ENCODE peak calls at places on chromosome 21, in nine cellular contexts. E is WTC11; L is fibroblast of lung; F is dorsolateral prefrontal cortex; S is left ventricle myocardium inferior; H is A549; B is CD8-positive, alpha-beta T cell; O is HFFc6; Q is RWPE1. X is an unnamed sample.

GRCh38 chr21:46552865-46553379 is 52.0 kb downstream of the S100B start:
- DNase-seq in H (no peak), B (no peak), S (no peak), Q (no peak), F (no peak), O (no peak), L (no peak), E (no peak), X (no peak)

GRCh38 chr21:37257967-37258877 is 8.9 kb downstream of the VPS26C start:
- DNase-seq in H (peak), Q (peak), B (peak), O (peak), F (peak), L (peak), S (peak), E (peak), X (peak)

GRCh38 chr21:15682977-15683376 is 46.8 kb upstream of the USP25 start:
- DNase-seq in H (no peak), S (no peak), B (no peak), F (no peak), Q (peak), O (peak), L (peak), E (no peak), X (no peak)

GRCh38 chr21:15687208-15687607 is 42.6 kb upstream of the USP25 start:
- DNase-seq in O (peak), Q (no peak), S (no peak), H (no peak), E (no peak), F (no peak), L (peak), B (no peak), X (no peak)

GRCh38 chr21:42081931-42082381 is 10.8 kb downstream of the UMODL1 start:
- DNase-seq in E (no peak), F (no peak), B (no peak), L (peak), O (no peak), S (no peak), Q (no peak), H (no peak), X (no peak)

GRCh38 chr21:45029968-45030636 is 44.3 kb upstream of the ADARB1 start:
- DNase-seq in Q (no peak), O (no peak), S (no peak), F (no peak), H (no peak), B (no peak), L (no peak), E (peak), X (peak)

GRCh38 chr21:45309541-45310381 is 22.1 kb upstream of the POFUT2 start:
- DNase-seq in S (peak), Q (no peak), O (no peak), L (no peak), F (no peak), E (peak), H (no peak), B (no peak), X (peak)

GRCh38 chr21:36320421-36321324 is 676 bp downstream of the MORC3 start:
- DNase-seq in S (peak), H (peak), E (peak), F (peak), Q (peak), B (no peak), O (peak), L (peak), X (no peak)

GRCh38 chr21:44063151-44063912 is 43.9 kb upstream of the PWP2 start:
- DNase-seq in E (no peak), Q (no peak), S (no peak), L (no peak), F (no peak), H (no peak), O (no peak), B (no peak), X (no peak)

GRCh38 chr21:42760361-42760970 is 107.0 kb downstream of the PDE9A start:
- DNase-seq in Q (no peak), F (no peak), S (no peak), L (no peak), B (no peak), O (no peak), H (no peak), E (no peak), X (no peak)

GRCh38 chr21:17461014-17461413 is 51.8 kb upstream of the CXADR start:
- DNase-seq in L (peak), S (no peak), Q (peak), O (peak), F (no peak), B (no peak), H (peak), E (no peak), X (no peak)

GRCh38 chr21:42513985-42514882 is 582 bp downstream of the SLC37A1 start:
- DNase-seq in B (peak), O (no peak), S (peak), H (peak), E (peak), Q (peak), F (no peak), L (peak), X (peak)

GRCh38 chr21:17848228-17848627 is 29.1 kb upstream of the C21orf91 start:
- DNase-seq in L (peak), S (peak), H (no peak), E (no peak), B (no peak), F (no peak), Q (peak), O (peak), X (no peak)

GRCh38 chr21:17454315-17455027 is 58.4 kb upstream of the CXADR start:
- DNase-seq in B (no peak), E (peak), F (no peak), L (peak), S (peak), Q (peak), O (peak), H (peak), X (peak)

GRCh38 chr21:39055167-39055767 is 128.0 kb downstream of the PSMG1 start:
- DNase-seq in L (no peak), S (no peak), E (no peak), Q (no peak), O (no peak), B (no peak), F (no peak), H (no peak), X (no peak)

GRCh38 chr21:14545906-14546480 is at the start of gene SAMSN1:
- DNase-seq in O (no peak), F (no peak), S (no peak), H (no peak), L (no peak), E (no peak), B (peak), Q (no peak), X (no peak)

GRCh38 chr21:15241997-15242767 is 177.4 kb upstream of the NRIP1 start:
- DNase-seq in L (peak), H (peak), S (no peak), O (no peak), E (peak), Q (no peak), F (no peak), B (no peak), X (no peak)

GRCh38 chr21:36699026-36699545 is at the start of gene SIM2:
- DNase-seq in B (no peak), F (no peak), H (peak), E (peak), O (no peak), S (no peak), L (peak), Q (peak), X (no peak)

GRCh38 chr21:41381731-41382130 is 19.9 kb downstream of the MX2 start:
- DNase-seq in H (no peak), O (no peak), B (no peak), F (no peak), S (no peak), Q (no peak), L (no peak), E (no peak), X (no peak)

GRCh38 chr21:39952265-39952664 is 85.0 kb downstream of the PCP4 start:
- DNase-seq in S (no peak), O (no peak), H (no peak), F (no peak), Q (no peak), B (no peak), L (no peak), E (no peak), X (no peak)

GRCh38 chr21:32994305-32994704 is 31.4 kb upstream of the OLIG2 start:
- DNase-seq in L (peak), E (no peak), S (no peak), B (no peak), Q (peak), F (no peak), H (no peak), O (peak), X (no peak)

GRCh38 chr21:34974162-34974981 is 74.7 kb downstream of the RUNX1 start:
- DNase-seq in E (no peak), O (no peak), H (no peak), S (no peak), F (no peak), B (peak), L (no peak), Q (no peak), X (no peak)

GRCh38 chr21:43597052-43597451 is 62.2 kb downstream of the HSF2BP start:
- DNase-seq in O (peak), Q (peak), E (no peak), H (peak), L (peak), S (no peak), F (no peak), B (no peak), X (no peak)

GRCh38 chr21:35239811-35240219 is 190.7 kb upstream of the RUNX1 start:
- DNase-seq in F (no peak), E (no peak), H (no peak), O (no peak), B (no peak), L (no peak), S (peak), Q (no peak), X (peak)

GRCh38 chr21:35046223-35046690 is 2.8 kb downstream of the RUNX1 start:
- DNase-seq in F (no peak), S (no peak), Q (no peak), H (no peak), O (no peak), E (no peak), B (no peak), L (no peak), X (no peak)

DNA sequence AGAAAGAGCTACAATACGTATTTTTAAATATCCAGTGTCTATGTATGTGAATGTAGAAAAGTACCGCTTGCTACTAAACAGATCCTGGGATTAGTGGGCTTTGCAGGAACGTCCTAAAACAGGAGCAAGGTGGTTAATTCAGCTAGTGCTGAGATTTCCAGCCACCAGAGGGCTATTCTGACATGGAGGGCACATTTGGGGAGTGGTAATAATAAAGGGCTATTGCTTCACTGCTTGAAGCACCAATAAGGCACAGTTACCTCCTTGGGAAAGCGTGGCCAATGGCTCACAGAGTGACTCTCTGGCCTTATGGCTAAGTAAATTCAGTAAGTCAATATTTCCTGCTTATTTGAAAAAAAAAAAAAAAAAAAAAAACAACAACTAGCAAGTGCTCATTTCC is 152.4 kb downstream of the GABPA start:
- DNase-seq in E (peak), B (no peak), H (peak), S (no peak), L (no peak), F (no peak), O (no peak), Q (no peak), X (no peak)
- TF ChIP-seq CTCF in E (no peak), B (no peak), H (no peak), S (no peak), L (peak), F (no peak), O (peak), Q (no peak), X (no peak)

GRCh38 chr21:31659286-31660133 is at the start of gene SOD1:
- DNase-seq in S (peak), H (peak), Q (peak), L (peak), O (peak), F (peak), E (peak), B (peak), X (peak)
- TF ChIP-seq CTCF in S (peak), H (no peak), Q (no peak), L (no peak), O (peak), F (peak), E (no peak), B (no peak), X (no peak)

GRCh38 chr21:31732538-31732864 is 583 bp upstream of the SCAF4 start:
- DNase-seq in H (no peak), E (no peak), S (no peak), L (no peak), Q (no peak), F (no peak), B (no peak), O (no peak), X (no peak)

GRCh38 chr21:31731802-31732537 is at the start of gene SCAF4:
- DNase-seq in S (peak), F (peak), L (peak), H (peak), O (peak), B (peak), E (peak), Q (peak), X (peak)

GRCh38 chr21:31729622-31730343 is 2.1 kb downstream of the SCAF4 start:
- DNase-seq in S (no peak), L (no peak), B (no peak), Q (no peak), F (no peak), E (no peak), H (no peak), O (no peak), X (no peak)

GRCh38 chr21:31730687-31731111 is 1.2 kb downstream of the SCAF4 start:
- DNase-seq in Q (peak), E (peak), L (no peak), H (peak), F (no peak), S (no peak), O (peak), B (no peak), X (peak)

DNA sequence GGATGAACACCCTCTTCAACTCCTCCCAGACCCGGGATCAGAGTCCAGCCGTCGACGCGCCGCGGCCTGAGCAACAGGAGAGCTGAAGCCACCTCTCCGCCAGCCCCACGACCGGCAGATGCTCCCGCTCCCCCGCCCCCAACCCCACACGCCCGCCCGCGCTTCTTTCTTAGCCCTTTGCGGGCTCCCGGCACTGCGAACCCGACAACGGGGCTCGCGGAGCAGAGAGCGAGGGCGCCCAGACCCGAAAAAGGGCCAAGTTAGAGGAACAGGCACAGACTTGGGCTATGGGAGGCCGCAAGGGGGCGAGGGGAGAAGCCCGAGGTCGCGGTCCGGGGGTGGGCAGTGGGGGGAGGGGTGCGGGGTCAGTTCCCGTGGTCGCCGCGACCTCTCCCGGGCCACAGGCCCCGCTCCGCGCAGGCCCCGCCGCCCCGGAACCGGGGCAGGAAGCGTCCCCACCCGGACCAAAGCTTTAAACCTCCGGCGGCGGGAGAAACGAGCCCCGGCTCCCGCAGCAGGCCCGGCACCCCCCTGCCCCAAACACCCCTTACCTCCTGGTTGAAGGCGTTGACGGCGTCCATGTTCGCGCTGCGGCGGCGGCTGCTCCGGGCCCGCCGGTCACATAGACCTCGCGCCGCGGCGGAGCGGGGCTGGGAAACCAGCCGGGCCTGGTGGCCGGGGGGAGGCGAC is 661 bp downstream of the SCAF4 start:
- DNase-seq in F (no peak), H (no peak), O (no peak), E (peak), L (peak), Q (peak), B (peak), S (peak), X (peak)
- TF ChIP-seq CTCF in F (no peak), H (no peak), O (peak), E (no peak), L (no peak), Q (no peak), B (no peak), S (peak), X (peak)

DNA sequence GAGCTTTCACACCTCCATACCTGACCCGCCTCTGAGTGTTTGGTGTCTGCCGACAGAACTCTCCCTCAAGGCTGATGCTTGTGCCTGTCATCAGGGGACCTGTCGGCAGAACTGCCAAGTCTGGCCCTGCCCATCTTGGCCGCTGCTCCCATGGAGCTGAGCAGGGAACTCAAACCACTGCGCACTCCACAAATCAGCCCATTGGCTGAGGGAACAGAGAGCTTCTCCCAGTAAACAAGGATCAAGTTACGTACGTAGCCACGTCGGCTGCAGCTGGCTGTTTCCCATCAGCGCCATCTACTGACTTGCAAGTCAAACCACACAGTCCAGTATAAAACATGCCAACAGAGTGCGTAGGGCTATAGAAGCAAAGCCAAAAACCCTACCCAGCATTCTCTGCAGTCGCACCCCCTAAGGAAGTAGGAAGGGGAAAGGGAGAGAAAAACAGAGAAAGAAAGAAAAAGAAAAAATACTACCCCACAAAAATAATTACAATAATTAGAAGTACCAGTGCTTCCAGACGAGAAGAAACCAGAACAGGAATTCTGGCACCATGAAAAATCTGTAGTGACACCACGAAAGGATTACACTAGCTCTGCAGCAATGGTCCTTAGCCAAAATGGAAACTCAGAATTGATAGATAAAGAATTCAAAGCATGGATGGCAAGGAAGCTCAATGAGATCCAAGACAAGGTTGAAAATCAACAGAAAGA is 13.1 kb downstream of the KRTAP13-1 start:
- DNase-seq in Q (peak), F (no peak), L (peak), B (no peak), S (no peak), H (peak), E (peak), O (no peak), X (peak)
- TF ChIP-seq CTCF in Q (peak), F (no peak), L (no peak), B (no peak), S (peak), H (no peak), E (no peak), O (peak), X (peak)

GRCh38 chr21:23016617-23017016 is 2018.4 kb downstream of the NCAM2 start:
- DNase-seq in E (peak), Q (no peak), O (no peak), L (no peak), S (no peak), F (no peak), H (peak), B (no peak), X (peak)
- TF ChIP-seq CTCF in E (no peak), Q (no peak), O (peak), L (no peak), S (no peak), F (peak), H (no peak), B (no peak), X (peak)

GRCh38 chr21:31813873-31814272 is 58.9 kb upstream of the HUNK start:
- DNase-seq in F (no peak), B (no peak), H (no peak), O (no peak), Q (no peak), S (no peak), L (no peak), E (no peak), X (no peak)
- TF ChIP-seq CTCF in F (no peak), B (no peak), H (no peak), O (no peak), Q (no peak), S (no peak), L (no peak), E (no peak), X (no peak)

DNA sequence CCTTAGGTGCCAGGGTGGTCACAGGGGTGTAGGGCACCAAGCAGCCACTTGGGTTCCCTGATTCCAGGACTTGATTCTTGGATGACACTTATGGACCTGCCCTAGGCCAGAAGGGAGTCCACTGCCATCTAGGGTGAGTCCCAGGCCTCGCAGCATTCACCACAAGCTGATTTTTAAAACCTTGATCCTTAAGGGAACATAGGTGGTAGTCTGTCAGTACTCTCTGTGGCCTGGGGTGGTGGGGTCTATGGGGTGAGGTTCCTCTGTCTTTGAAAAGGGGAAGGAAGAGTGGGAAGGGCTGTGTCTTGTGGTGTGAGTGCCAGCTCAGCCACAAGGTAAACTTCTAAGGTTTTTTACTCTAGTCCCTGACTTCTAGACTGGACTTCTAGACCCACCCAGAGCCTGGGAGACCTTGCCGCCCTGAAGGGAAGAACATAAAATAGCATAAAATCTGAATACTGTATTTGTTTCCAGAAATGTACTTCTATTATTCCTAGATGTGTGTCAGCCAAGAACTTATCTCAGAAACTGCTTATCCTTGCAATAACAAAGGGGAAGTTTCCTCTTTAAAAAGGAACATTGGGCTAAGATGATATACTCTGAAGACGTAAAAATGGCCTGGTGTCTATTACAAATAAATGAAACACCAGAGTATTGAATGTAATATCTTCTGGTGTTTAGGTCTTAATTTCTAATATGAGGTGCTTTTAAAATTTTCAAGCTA is 757.3 kb downstream of the LTN1 start:
- DNase-seq in F (no peak), B (no peak), O (peak), L (no peak), Q (no peak), H (no peak), S (peak), E (peak), X (no peak)
- TF ChIP-seq CTCF in F (no peak), B (no peak), O (peak), L (no peak), Q (no peak), H (no peak), S (peak), E (no peak), X (no peak)

DNA sequence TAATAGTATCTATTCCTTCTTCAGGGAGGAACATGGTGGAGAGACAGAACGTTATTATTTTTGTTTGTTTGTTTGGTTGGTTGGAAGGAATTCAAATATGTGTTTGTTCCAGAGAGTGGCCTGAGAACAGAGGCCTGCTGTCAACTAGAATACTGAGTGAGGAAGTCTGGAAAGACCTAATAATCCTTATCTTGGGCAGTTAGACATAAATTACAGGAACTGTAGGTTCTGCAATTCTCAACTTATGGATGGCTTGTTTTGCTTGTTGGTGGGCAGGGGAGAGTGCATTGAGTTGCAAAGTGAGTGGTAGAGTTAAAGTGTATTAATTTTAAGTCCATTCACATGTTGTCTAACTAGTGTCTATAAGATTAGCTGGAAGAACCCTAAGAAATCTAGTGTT is 197.6 kb downstream of the BACH1 start:
- DNase-seq in E (no peak), S (no peak), Q (no peak), O (no peak), L (no peak), B (no peak), F (no peak), H (no peak), X (no peak)
- TF ChIP-seq CTCF in E (no peak), S (no peak), Q (no peak), O (no peak), L (no peak), B (no peak), F (no peak), H (no peak), X (no peak)

X was measured in nephron progenitor cell.